ENCODE peak calls at places on chromosomes 6 and 20, in eight cellular contexts. F is HEK293T; P is pancreas; K is activated T-helper 1 cell treated with Interleukin-2 at 50 U/mL for 16 hours; X is H7; J is glutamatergic neuron; S is activated CD4-positive, alpha-beta T cell treated with anti-CD3 and anti-CD28 coated beads for 36 hours; U is esophagus squamous epithelium. Q is an unnamed sample.
A peak's percentile ranks its signal among the peaks of the same experiment; 100 is the strongest.

GRCh38 chr6:25132934-25133333 is 146.2 kb upstream of the CARMIL1 start:
- DNase-seq in X (no peak), F (no peak), P (no peak), K (no peak), U (no peak), S (no peak), J (no peak), Q (no peak)

GRCh38 chr6:27894839-27895762 is 17.1 kb downstream of the OR2B2 start:
- DNase-seq in P (no peak), X (peak; percentile 63), J (peak; percentile 40), K (peak; percentile 41), F (peak; percentile 65), U (no peak), S (peak; percentile 76), Q (no peak)

GRCh38 chr6:37127961-37128862 is 41.7 kb upstream of the PIM1 start:
- DNase-seq in J (no peak), K (no peak), F (no peak), U (no peak), S (no peak), P (no peak), X (no peak), Q (peak; percentile 86)

GRCh38 chr6:163218361-163218894 is 196.1 kb upstream of the QKI start:
- DNase-seq in K (no peak), U (no peak), F (no peak), S (no peak), P (no peak), X (no peak), J (no peak), Q (no peak)

GRCh38 chr20:35837577-35838195 is 65.9 kb downstream of the PHF20 start:
- DNase-seq in K (no peak), F (no peak), P (no peak), S (no peak), U (no peak), X (no peak), J (no peak), Q (no peak)

GRCh38 chr6:40390144-40390800 is 196.9 kb downstream of the LRFN2 start:
- DNase-seq in K (no peak), S (no peak), P (no peak), X (peak; percentile 7), F (no peak), J (no peak), U (no peak), Q (no peak)

GRCh38 chr6:69865126-69865525 is 1.2 kb upstream of the COL19A1 start:
- DNase-seq in U (no peak), P (no peak), K (no peak), F (no peak), X (no peak), J (no peak), S (no peak), Q (no peak)

GRCh38 chr6:133240511-133241087 is 558 bp upstream of the EYA4 start:
- DNase-seq in P (no peak), F (peak; percentile 68), J (peak; percentile 34), U (no peak), X (peak; percentile 71), S (peak; percentile 6), K (no peak), Q (no peak)

GRCh38 chr6:42140756-42141602 is 1.4 kb downstream of the C6orf132 start:
- DNase-seq in U (no peak), S (no peak), F (no peak), J (no peak), K (no peak), P (no peak), X (no peak), Q (no peak)

GRCh38 chr20:63135411-63135810 is 80.5 kb downstream of the YTHDF1 start:
- DNase-seq in F (peak; percentile 22), K (no peak), U (no peak), J (peak; percentile 15), X (peak; percentile 92), S (peak; percentile 55), P (no peak), Q (no peak)

GRCh38 chr6:170279426-170279825 is 11.5 kb downstream of the DLL1 start:
- DNase-seq in S (no peak), K (no peak), F (no peak), P (no peak), J (no peak), X (no peak), U (no peak), Q (no peak)

GRCh38 chr6:21386744-21387143 is 206.8 kb upstream of the SOX4 start:
- DNase-seq in J (no peak), U (no peak), S (no peak), F (no peak), X (no peak), K (no peak), P (no peak), Q (no peak)

GRCh38 chr6:138441965-138442364 is 37.9 kb downstream of the HEBP2 start:
- DNase-seq in J (no peak), S (no peak), X (no peak), F (no peak), K (no peak), U (no peak), P (no peak), Q (no peak)

GRCh38 chr20:9202440-9203080 is 133.7 kb downstream of the PLCB4 start:
- DNase-seq in P (no peak), K (no peak), F (no peak), U (no peak), X (no peak), S (no peak), J (no peak), Q (no peak)

GRCh38 chr6:17004269-17004668 is 97.6 kb upstream of the STMND1 start:
- DNase-seq in K (no peak), X (no peak), P (no peak), F (no peak), J (no peak), S (no peak), U (no peak), Q (no peak)

GRCh38 chr6:108114861-108115597 is 40.5 kb upstream of the OSTM1 start:
- DNase-seq in U (no peak), S (peak; percentile 66), K (no peak), X (peak; percentile 89), J (peak; percentile 72), F (no peak), P (peak; percentile 71), Q (peak; percentile 70)

GRCh38 chr20:34570859-34571306 is 12.4 kb downstream of the MAP1LC3A start:
- DNase-seq in F (no peak), U (no peak), X (no peak), K (no peak), S (peak; percentile 29), P (no peak), J (no peak), Q (no peak)

GRCh38 chr6:35739645-35740517 is 3.0 kb downstream of the ARMC12 start:
- DNase-seq in S (no peak), U (no peak), F (no peak), X (peak; percentile 62), P (no peak), J (no peak), K (no peak), Q (no peak)

GRCh38 chr20:46699651-46700359 is 9.6 kb upstream of the SLC2A10 start:
- DNase-seq in P (no peak), K (no peak), S (peak; percentile 39), X (no peak), J (peak; percentile 42), F (no peak), U (no peak), Q (no peak)

GRCh38 chr6:72959821-72960220 is 265.5 kb downstream of the KHDC1L start:
- DNase-seq in P (no peak), X (no peak), S (no peak), K (no peak), F (no peak), U (no peak), J (no peak), Q (no peak)

GRCh38 chr6:89797317-89797716 is 22.3 kb downstream of the MDN1 start:
- DNase-seq in J (no peak), K (no peak), U (no peak), X (no peak), F (no peak), P (no peak), S (no peak), Q (no peak)

GRCh38 chr6:167481527-167481926 is 156.6 kb downstream of the TTLL2 start:
- DNase-seq in K (no peak), J (no peak), S (no peak), U (no peak), X (no peak), P (no peak), F (no peak), Q (no peak)

GRCh38 chr20:17210983-17211382 is 15.9 kb upstream of the PCSK2 start:
- DNase-seq in K (no peak), S (no peak), J (no peak), P (no peak), U (no peak), F (no peak), X (no peak), Q (no peak)

GRCh38 chr6:122833229-122833556 is 44.1 kb downstream of the SMPDL3A start:
- DNase-seq in X (no peak), U (no peak), S (no peak), F (no peak), P (no peak), J (peak; percentile 24), K (no peak), Q (no peak)

GRCh38 chr20:19973920-19974620 is 43.1 kb upstream of the NAA20 start:
- DNase-seq in J (no peak), F (no peak), K (no peak), X (no peak), S (no peak), U (no peak), P (no peak), Q (no peak)

GRCh38 chr6:33702345-33702977 is 9.0 kb downstream of the UQCC2 start:
- DNase-seq in S (peak; percentile 46), X (peak; percentile 81), J (no peak), K (no peak), U (no peak), P (no peak), F (peak; percentile 66), Q (no peak)

GRCh38 chr6:133540361-133540760 is 299.2 kb downstream of the EYA4 start:
- DNase-seq in J (no peak), U (no peak), X (no peak), S (no peak), P (no peak), K (no peak), F (no peak), Q (no peak)

GRCh38 chr6:31574106-31575061 is 981 bp upstream of the TNF start:
- DNase-seq in S (peak; percentile 62), P (no peak), J (no peak), K (no peak), F (no peak), X (peak; percentile 73), U (no peak), Q (no peak)

GRCh38 chr6:44642870-44643522 is 255.5 kb downstream of the CDC5L start:
- DNase-seq in S (peak; percentile 85), J (no peak), F (no peak), P (no peak), K (no peak), U (no peak), X (no peak), Q (no peak)

GRCh38 chr6:12472601-12473038 is 182.5 kb downstream of the EDN1 start:
- DNase-seq in J (no peak), U (no peak), P (peak; percentile 41), F (no peak), S (no peak), K (no peak), X (no peak), Q (no peak)

GRCh38 chr6:30752164-30752927 is 8.0 kb upstream of the IER3 start:
- DNase-seq in X (no peak), P (peak; percentile 75), F (no peak), U (peak; percentile 50), K (no peak), J (no peak), S (no peak), Q (peak; percentile 78)

GRCh38 chr20:2382833-2383232 is 2.1 kb downstream of the TGM6 start:
- DNase-seq in S (no peak), U (no peak), X (peak; percentile 2), P (no peak), J (no peak), F (no peak), K (no peak), Q (no peak)

GRCh38 chr20:3231889-3232588 is 7.0 kb downstream of the SLC4A11 start:
- DNase-seq in X (no peak), S (no peak), P (no peak), F (no peak), U (no peak), J (no peak), K (no peak), Q (no peak)

Q was measured in right lobe of liver.